ENCODE peak calls at places on chromosomes 12 and 14, in four cellular contexts. One of them, this sample, is unnamed.

GRCh38 chr12:101616027-101616494 is 21.3 kb downstream of the MYBPC1 start:
- DNase-seq in ovary: no peak
- DNase-seq in adrenal gland: no peak
- DNase-seq in IMR-90: no peak
- DNase-seq in this sample: no peak

GRCh38 chr14:90555126-90556049 is 158.6 kb downstream of the CALM1 start:
- DNase-seq in ovary: no peak
- DNase-seq in adrenal gland: no peak
- DNase-seq in IMR-90: no peak
- DNase-seq in this sample: no peak

GRCh38 chr12:121534495-121535148 is 46.2 kb downstream of the KDM2B start:
- DNase-seq in ovary: no peak
- DNase-seq in adrenal gland: no peak
- DNase-seq in IMR-90: no peak
- DNase-seq in this sample: no peak

GRCh38 chr12:7646178-7646475 is 19.6 kb downstream of the APOBEC1 start:
- DNase-seq in ovary: no peak
- DNase-seq in adrenal gland: no peak
- DNase-seq in IMR-90: no peak
- DNase-seq in this sample: no peak

GRCh38 chr12:108360487-108360886 is 21.4 kb upstream of the CMKLR1 start:
- DNase-seq in ovary: no peak
- DNase-seq in adrenal gland: no peak
- DNase-seq in IMR-90: no peak
- DNase-seq in this sample: no peak

GRCh38 chr12:49962861-49963765 is 1.4 kb downstream of the AQP5 start:
- DNase-seq in ovary: no peak
- DNase-seq in adrenal gland: peak; percentile 76
- DNase-seq in IMR-90: no peak
- DNase-seq in this sample: peak; percentile 23

GRCh38 chr14:72515779-72516770 is 377.8 kb downstream of the DPF3 start:
- DNase-seq in ovary: no peak
- DNase-seq in adrenal gland: no peak
- DNase-seq in IMR-90: peak; percentile 69
- DNase-seq in this sample: no peak

GRCh38 chr14:92986254-92987147 is 63.6 kb downstream of the CHGA start:
- DNase-seq in ovary: no peak
- DNase-seq in adrenal gland: peak; percentile 85
- DNase-seq in IMR-90: peak; percentile 70
- DNase-seq in this sample: no peak

GRCh38 chr14:60002819-60003492 is 83.0 kb downstream of the LRRC9 start:
- DNase-seq in ovary: no peak
- DNase-seq in adrenal gland: peak; percentile 70
- DNase-seq in IMR-90: no peak
- DNase-seq in this sample: no peak

GRCh38 chr12:20508362-20508761 is 140.0 kb downstream of the PDE3A start:
- DNase-seq in ovary: no peak
- DNase-seq in adrenal gland: no peak
- DNase-seq in IMR-90: peak; percentile 75
- DNase-seq in this sample: no peak

GRCh38 chr12:130044991-130045621 is 117.2 kb upstream of the FZD10 start:
- DNase-seq in ovary: no peak
- DNase-seq in adrenal gland: no peak
- DNase-seq in IMR-90: no peak
- DNase-seq in this sample: no peak

DNA sequence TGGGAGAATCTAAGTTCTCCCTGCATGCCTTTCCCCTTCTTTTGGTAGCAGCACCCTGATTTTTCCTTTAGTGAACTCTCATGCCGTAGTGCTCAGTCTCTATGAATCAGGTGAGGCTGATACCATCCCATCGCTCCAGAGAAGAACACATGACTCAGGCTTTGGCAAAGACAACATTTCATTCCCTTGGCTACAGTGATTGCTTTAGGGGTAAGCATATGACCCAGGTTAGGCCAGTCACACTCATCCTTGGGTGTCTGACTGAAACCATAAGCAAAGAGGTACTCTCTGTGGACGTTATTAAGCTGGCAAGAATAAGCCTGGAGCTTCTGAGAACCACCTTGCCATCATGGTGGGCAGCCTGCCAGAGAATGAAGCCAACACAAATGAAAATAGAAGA is 141.8 kb downstream of the MYRFL start:
- DNase-seq in ovary: no peak
- DNase-seq in adrenal gland: no peak
- DNase-seq in IMR-90: peak; percentile 6
- DNase-seq in this sample: no peak
- TF ChIP-seq POLR2A in ovary: no peak
- TF ChIP-seq POLR2A in adrenal gland: no peak
- TF ChIP-seq POLR2A in IMR-90: no peak
- TF ChIP-seq POLR2A in this sample: no peak

GRCh38 chr14:88872976-88873375 is 48.5 kb downstream of the TTC8 start:
- DNase-seq in ovary: no peak
- DNase-seq in adrenal gland: no peak
- DNase-seq in IMR-90: no peak
- DNase-seq in this sample: no peak
- H3K27ac ChIP-seq in ovary: no peak overlapping the region
- H3K27ac ChIP-seq in adrenal gland: no peak overlapping the region
- H3K27ac ChIP-seq in IMR-90: no peak overlapping the region
- H3K27ac ChIP-seq in this sample: no peak overlapping the region

GRCh38 chr12:94289551-94290312 is 141.4 kb downstream of the PLXNC1 start:
- DNase-seq in ovary: peak; percentile 51
- DNase-seq in adrenal gland: peak; percentile 60
- DNase-seq in IMR-90: peak; percentile 75
- DNase-seq in this sample: no peak
- H3K27me3 ChIP-seq in ovary: no peaks in the 10 kb centered on the region
- H3K27me3 ChIP-seq in adrenal gland: no peaks in the 10 kb centered on the region
- H3K27me3 ChIP-seq in IMR-90: no peaks in the 10 kb centered on the region
- H3K27me3 ChIP-seq in this sample: no peaks in the 10 kb centered on the region

GRCh38 chr12:109573029-109573913 is at the start of the genes MMAB and MVK:
- DNase-seq in ovary: peak; percentile 98
- DNase-seq in adrenal gland: peak; percentile 100
- DNase-seq in IMR-90: peak; percentile 99
- DNase-seq in this sample: peak; percentile 99
- TF ChIP-seq POLR2A in ovary: peak; percentile 88
- TF ChIP-seq POLR2A in adrenal gland: peak; percentile 65
- TF ChIP-seq POLR2A in IMR-90: peak; percentile 49
- TF ChIP-seq POLR2A in this sample: peak; percentile 74